ENCODE peak calls at places on chromosome 7, in seven cellular contexts. One of them, this sample, is unnamed. For H3K4me1, the result is how much of the 10 kb centered on the place peaks cover.

GRCh38 chr7:5693529-5693928 is 87.9 kb downstream of the RNF216 start:
- DNase-seq in H9: no peak
- DNase-seq in IMR-90: peak
- DNase-seq in neuronal stem cell: no peak
- DNase-seq in mesenchymal stem cell: peak
- DNase-seq in H1: no peak
- DNase-seq in mesendoderm: no peak
- DNase-seq in this sample: peak

GRCh38 chr7:155568335-155568660 is 21.9 kb upstream of the CNPY1 start:
- DNase-seq in H9: no peak
- DNase-seq in IMR-90: no peak
- DNase-seq in neuronal stem cell: no peak
- DNase-seq in mesenchymal stem cell: no peak
- DNase-seq in H1: no peak
- DNase-seq in mesendoderm: no peak
- DNase-seq in this sample: no peak

GRCh38 chr7:2869981-2870380 is 25.9 kb upstream of the GNA12 start:
- DNase-seq in H9: no peak
- DNase-seq in IMR-90: no peak
- DNase-seq in neuronal stem cell: no peak
- DNase-seq in mesenchymal stem cell: no peak
- DNase-seq in H1: no peak
- DNase-seq in mesendoderm: no peak
- DNase-seq in this sample: no peak

GRCh38 chr7:104982308-104982755 is 31.7 kb upstream of the KMT2E start:
- DNase-seq in H9: no peak
- DNase-seq in IMR-90: no peak
- DNase-seq in neuronal stem cell: no peak
- DNase-seq in mesenchymal stem cell: peak
- DNase-seq in H1: no peak
- DNase-seq in mesendoderm: peak
- DNase-seq in this sample: peak

GRCh38 chr7:150971242-150972048 is 6.7 kb downstream of the KCNH2 start:
- DNase-seq in H9: no peak
- DNase-seq in IMR-90: no peak
- DNase-seq in neuronal stem cell: no peak
- DNase-seq in mesenchymal stem cell: no peak
- DNase-seq in H1: no peak
- DNase-seq in mesendoderm: no peak
- DNase-seq in this sample: no peak

GRCh38 chr7:2529161-2530075 is 9.8 kb downstream of the LFNG start:
- DNase-seq in H9: no peak
- DNase-seq in IMR-90: peak
- DNase-seq in neuronal stem cell: no peak
- DNase-seq in mesenchymal stem cell: peak
- DNase-seq in H1: no peak
- DNase-seq in mesendoderm: no peak
- DNase-seq in this sample: no peak

GRCh38 chr7:48031111-48031510 is 2.2 kb upstream of the SUN3 start:
- DNase-seq in H9: no peak
- DNase-seq in IMR-90: no peak
- DNase-seq in neuronal stem cell: no peak
- DNase-seq in mesenchymal stem cell: no peak
- DNase-seq in H1: no peak
- DNase-seq in mesendoderm: no peak
- DNase-seq in this sample: no peak

GRCh38 chr7:84248267-84248666 is 53.7 kb upstream of the SEMA3A start:
- DNase-seq in H9: no peak
- DNase-seq in IMR-90: peak
- DNase-seq in neuronal stem cell: no peak
- DNase-seq in mesenchymal stem cell: peak
- DNase-seq in H1: no peak
- DNase-seq in mesendoderm: no peak
- DNase-seq in this sample: peak

DNA sequence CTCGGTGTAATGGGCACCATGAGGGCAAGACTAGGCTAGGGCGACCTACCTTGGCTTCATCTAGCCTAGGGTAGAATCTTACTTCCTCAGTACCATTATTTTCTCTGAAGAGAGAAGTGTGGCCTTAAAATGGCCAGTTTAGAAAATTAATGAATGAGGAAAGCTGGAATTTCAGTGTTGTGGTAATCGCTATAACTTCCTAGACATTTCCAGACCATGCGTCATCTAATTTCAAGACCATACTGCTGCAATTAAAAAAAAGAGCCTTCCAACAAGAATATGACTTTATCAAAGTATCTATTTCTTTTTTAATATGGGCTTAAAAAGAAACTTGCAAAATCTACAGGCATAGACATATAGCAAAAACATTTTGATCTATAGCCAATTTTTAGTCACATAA is 68.5 kb downstream of the CPVL start:
- DNase-seq in H9: no peak
- DNase-seq in IMR-90: no peak
- DNase-seq in neuronal stem cell: no peak
- DNase-seq in mesenchymal stem cell: no peak
- DNase-seq in H1: no peak
- DNase-seq in mesendoderm: no peak
- DNase-seq in this sample: no peak
- H3K27ac ChIP-seq in H9: no peak
- H3K27ac ChIP-seq in IMR-90: no peak
- H3K27ac ChIP-seq in neuronal stem cell: no peak
- H3K27ac ChIP-seq in mesenchymal stem cell: no peak
- H3K27ac ChIP-seq in H1: no peak
- H3K27ac ChIP-seq in mesendoderm: no peak
- H3K27ac ChIP-seq in this sample: no peak

DNA sequence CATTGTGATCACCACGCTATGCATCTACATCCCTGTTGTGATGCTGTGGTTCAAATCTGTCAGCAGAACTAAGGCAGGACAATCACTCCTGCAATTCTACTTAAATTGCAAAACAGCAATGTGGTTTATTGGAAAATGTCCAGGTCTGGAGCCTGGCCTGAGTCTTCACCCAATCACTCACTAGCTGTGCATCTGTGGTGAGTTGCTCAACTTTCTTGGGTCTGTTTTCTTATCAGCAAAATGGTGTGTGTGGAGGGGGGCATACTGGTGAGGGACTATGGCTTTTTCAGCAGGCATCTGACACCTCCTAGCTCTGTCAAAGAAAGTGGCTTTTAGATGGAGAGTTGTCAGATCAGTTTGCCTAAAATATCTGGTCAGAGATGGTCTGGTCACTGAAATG is 108.3 kb upstream of the FEZF1 start:
- DNase-seq in H9: no peak
- DNase-seq in IMR-90: peak
- DNase-seq in neuronal stem cell: no peak
- DNase-seq in mesenchymal stem cell: peak
- DNase-seq in H1: no peak
- DNase-seq in mesendoderm: peak
- DNase-seq in this sample: no peak
- H3K4me1 ChIP-seq in H9: under half
- H3K4me1 ChIP-seq in IMR-90: under half
- H3K4me1 ChIP-seq in neuronal stem cell: under half
- H3K4me1 ChIP-seq in mesenchymal stem cell: under half
- H3K4me1 ChIP-seq in H1: under half
- H3K4me1 ChIP-seq in mesendoderm: under half
- H3K4me1 ChIP-seq in this sample: under half

GRCh38 chr7:143487566-143487965 is 9.9 kb downstream of the TAS2R41 start:
- DNase-seq in H9: no peak
- DNase-seq in IMR-90: peak
- DNase-seq in neuronal stem cell: no peak
- DNase-seq in mesenchymal stem cell: peak
- DNase-seq in H1: no peak
- DNase-seq in mesendoderm: no peak
- DNase-seq in this sample: peak

GRCh38 chr7:143492043-143492471 is 14.4 kb downstream of the TAS2R41 start:
- DNase-seq in H9: no peak
- DNase-seq in IMR-90: peak
- DNase-seq in neuronal stem cell: no peak
- DNase-seq in mesenchymal stem cell: peak
- DNase-seq in H1: no peak
- DNase-seq in mesendoderm: peak
- DNase-seq in this sample: peak

GRCh38 chr7:143493755-143494154 is 16.1 kb downstream of the TAS2R41 start:
- DNase-seq in H9: no peak
- DNase-seq in IMR-90: no peak
- DNase-seq in neuronal stem cell: no peak
- DNase-seq in mesenchymal stem cell: no peak
- DNase-seq in H1: no peak
- DNase-seq in mesendoderm: no peak
- DNase-seq in this sample: no peak

GRCh38 chr7:143492799-143493568 is 15.3 kb downstream of the TAS2R41 start:
- DNase-seq in H9: no peak
- DNase-seq in IMR-90: peak
- DNase-seq in neuronal stem cell: no peak
- DNase-seq in mesenchymal stem cell: peak
- DNase-seq in H1: no peak
- DNase-seq in mesendoderm: peak
- DNase-seq in this sample: peak

DNA sequence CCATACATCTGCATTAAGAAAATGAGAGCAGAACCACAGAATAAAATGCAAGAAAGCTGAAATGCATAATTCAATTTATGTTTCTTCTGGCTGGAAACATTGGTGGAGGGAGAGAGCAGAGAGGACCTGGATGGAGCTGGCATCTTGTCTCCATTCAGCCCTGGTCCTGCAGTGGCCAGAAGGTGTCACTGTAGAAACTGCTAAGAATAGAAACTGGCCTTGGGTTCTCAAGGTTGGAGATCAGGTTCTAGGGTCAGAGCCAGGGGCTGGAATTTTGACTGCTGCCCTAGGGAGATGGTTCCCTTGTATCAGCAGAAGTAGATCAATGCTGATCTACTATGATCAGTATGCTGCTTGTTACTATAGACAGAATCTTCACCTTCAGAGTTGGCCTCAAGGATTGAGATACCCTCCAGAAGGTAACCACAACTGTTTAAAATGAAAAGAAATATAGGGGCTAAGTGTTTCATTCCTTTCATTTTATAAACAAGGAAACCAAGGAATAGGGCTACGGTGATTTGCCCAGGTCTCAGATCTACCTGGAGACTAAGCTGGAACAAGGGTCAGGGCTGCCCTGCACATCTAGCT is 13.1 kb downstream of the TAS2R41 start:
- DNase-seq in H9: peak
- DNase-seq in IMR-90: no peak
- DNase-seq in neuronal stem cell: no peak
- DNase-seq in mesenchymal stem cell: peak
- DNase-seq in H1: no peak
- DNase-seq in mesendoderm: peak
- DNase-seq in this sample: peak
- H2BK120ac ChIP-seq in H9: no peak
- H2BK120ac ChIP-seq in IMR-90: peak
- H2BK120ac ChIP-seq in neuronal stem cell: no peak
- H2BK120ac ChIP-seq in mesenchymal stem cell: no peak
- H2BK120ac ChIP-seq in H1: no peak
- H2BK120ac ChIP-seq in mesendoderm: no peak
- H2BK120ac ChIP-seq in this sample: peak

GRCh38 chr7:152076324-152076821 is 50.9 kb downstream of the GALNT11 start:
- DNase-seq in H9: peak
- DNase-seq in IMR-90: no peak
- DNase-seq in neuronal stem cell: peak
- DNase-seq in mesenchymal stem cell: peak
- DNase-seq in H1: no peak
- DNase-seq in mesendoderm: peak
- DNase-seq in this sample: peak
- H3K27ac ChIP-seq in H9: no peak
- H3K27ac ChIP-seq in IMR-90: no peak
- H3K27ac ChIP-seq in neuronal stem cell: no peak
- H3K27ac ChIP-seq in mesenchymal stem cell: no peak
- H3K27ac ChIP-seq in H1: no peak
- H3K27ac ChIP-seq in mesendoderm: no peak
- H3K27ac ChIP-seq in this sample: peak

DNA sequence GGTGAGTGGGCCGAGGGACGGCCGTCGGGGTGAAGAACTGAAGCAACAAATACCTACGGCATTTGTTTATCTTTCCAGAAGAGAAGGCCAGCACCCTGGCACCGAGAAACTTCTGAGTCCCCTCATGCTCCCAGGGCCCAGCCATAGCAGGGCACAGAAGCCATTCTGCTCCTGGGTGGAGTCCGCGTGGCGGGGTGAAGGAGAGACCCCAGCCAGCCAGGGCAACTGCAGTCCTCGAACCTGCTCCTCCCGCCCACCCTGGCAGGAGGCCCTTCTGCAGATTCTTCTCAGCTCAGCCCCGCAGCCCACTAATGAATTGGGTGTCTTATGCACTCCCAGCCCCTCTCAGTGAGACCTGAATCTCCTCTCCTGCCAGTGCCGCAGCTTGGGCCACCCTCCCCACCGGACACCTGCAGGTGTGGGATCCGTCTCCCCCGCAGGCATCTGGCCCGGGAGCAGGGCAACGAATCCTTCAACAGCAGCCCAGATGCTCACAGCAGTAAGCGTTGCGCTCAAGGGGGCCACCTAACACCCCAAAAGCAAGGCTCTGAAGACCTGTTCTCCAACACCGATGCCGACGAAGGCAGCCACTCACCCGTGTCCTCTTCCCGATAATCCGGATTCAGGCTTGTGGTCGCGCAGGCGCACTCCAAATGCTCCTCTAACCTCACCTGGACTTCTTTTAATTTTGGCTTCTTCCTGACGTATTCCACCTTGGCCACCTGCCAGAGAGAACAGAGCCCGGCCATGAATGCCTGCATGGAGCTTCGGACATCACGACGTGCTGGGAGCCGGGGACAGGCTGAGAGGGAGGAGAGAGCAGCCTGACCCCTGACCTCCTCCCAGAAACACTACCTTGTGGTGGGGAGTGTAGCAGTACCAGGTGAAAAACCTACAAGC is 18.9 kb downstream of the PDGFA start:
- DNase-seq in H9: no peak
- DNase-seq in IMR-90: no peak
- DNase-seq in neuronal stem cell: no peak
- DNase-seq in mesenchymal stem cell: no peak
- DNase-seq in H1: no peak
- DNase-seq in mesendoderm: no peak
- DNase-seq in this sample: no peak
- H3K4me1 ChIP-seq in H9: under half
- H3K4me1 ChIP-seq in IMR-90: under half
- H3K4me1 ChIP-seq in neuronal stem cell: under half
- H3K4me1 ChIP-seq in mesenchymal stem cell: under half
- H3K4me1 ChIP-seq in H1: under half
- H3K4me1 ChIP-seq in mesendoderm: under half
- H3K4me1 ChIP-seq in this sample: under half

This sample was measured in trophoblast cell.